ENCODE peak calls at places on chromosomes 1 and 21, in ten cellular contexts. One of them, this sample, is unnamed.
A peak's percentile ranks its signal among the peaks of the same experiment; 100 is the strongest.

GRCh38 chr21:42411197-42411869 is 7.6 kb downstream of the UBASH3A start:
- DNase-seq in pons: no peak
- DNase-seq in GM10248: no peak
- DNase-seq in HTR-8/SVneo: no peak
- DNase-seq in skeletal muscle cell: no peak
- DNase-seq in GM23338: peak; percentile 56
- DNase-seq in uterus: no peak
- DNase-seq in neural progenitor cell: peak; percentile 47
- DNase-seq in RWPE1: no peak
- DNase-seq in erythroblast: no peak
- DNase-seq in this sample: no peak

GRCh38 chr21:45246535-45247320 is 41.0 kb downstream of the POFUT2 start:
- DNase-seq in pons: no peak
- DNase-seq in GM10248: no peak
- DNase-seq in HTR-8/SVneo: no peak
- DNase-seq in skeletal muscle cell: no peak
- DNase-seq in GM23338: no peak
- DNase-seq in uterus: no peak
- DNase-seq in neural progenitor cell: no peak
- DNase-seq in RWPE1: no peak
- DNase-seq in erythroblast: no peak
- DNase-seq in this sample: no peak

GRCh38 chr1:188240772-188241406 is 1412.1 kb downstream of the PLA2G4A start:
- DNase-seq in pons: no peak
- DNase-seq in GM10248: no peak
- DNase-seq in HTR-8/SVneo: no peak
- DNase-seq in skeletal muscle cell: no peak
- DNase-seq in GM23338: no peak
- DNase-seq in uterus: no peak
- DNase-seq in neural progenitor cell: no peak
- DNase-seq in RWPE1: no peak
- DNase-seq in erythroblast: no peak
- DNase-seq in this sample: peak; percentile 43

GRCh38 chr1:43507296-43508295 is 23.1 kb upstream of the PTPRF start:
- DNase-seq in pons: no peak
- DNase-seq in GM10248: no peak
- DNase-seq in HTR-8/SVneo: no peak
- DNase-seq in skeletal muscle cell: no peak
- DNase-seq in GM23338: no peak
- DNase-seq in uterus: no peak
- DNase-seq in neural progenitor cell: no peak
- DNase-seq in RWPE1: no peak
- DNase-seq in erythroblast: no peak
- DNase-seq in this sample: no peak

GRCh38 chr1:13699936-13700520 is at the start of gene PRDM2:
- DNase-seq in pons: no peak
- DNase-seq in GM10248: peak; percentile 76
- DNase-seq in HTR-8/SVneo: peak; percentile 32
- DNase-seq in skeletal muscle cell: no peak
- DNase-seq in GM23338: peak; percentile 55
- DNase-seq in uterus: peak; percentile 45
- DNase-seq in neural progenitor cell: peak; percentile 74
- DNase-seq in RWPE1: peak; percentile 36
- DNase-seq in erythroblast: peak; percentile 79
- DNase-seq in this sample: peak; percentile 38

GRCh38 chr1:85340427-85340826 is 64.0 kb upstream of the BCL10 start:
- DNase-seq in pons: no peak
- DNase-seq in GM10248: no peak
- DNase-seq in HTR-8/SVneo: no peak
- DNase-seq in skeletal muscle cell: no peak
- DNase-seq in GM23338: no peak
- DNase-seq in uterus: no peak
- DNase-seq in neural progenitor cell: no peak
- DNase-seq in RWPE1: no peak
- DNase-seq in erythroblast: no peak
- DNase-seq in this sample: no peak

GRCh38 chr1:24157921-24158481 is 15.1 kb upstream of the IL22RA1 start:
- DNase-seq in pons: no peak
- DNase-seq in GM10248: no peak
- DNase-seq in HTR-8/SVneo: no peak
- DNase-seq in skeletal muscle cell: no peak
- DNase-seq in GM23338: peak; percentile 59
- DNase-seq in uterus: no peak
- DNase-seq in neural progenitor cell: peak; percentile 16
- DNase-seq in RWPE1: no peak
- DNase-seq in erythroblast: no peak
- DNase-seq in this sample: no peak

GRCh38 chr1:91948097-91948496 is 1.1 kb upstream of the BRDT start:
- DNase-seq in pons: no peak
- DNase-seq in GM10248: no peak
- DNase-seq in HTR-8/SVneo: no peak
- DNase-seq in skeletal muscle cell: no peak
- DNase-seq in GM23338: no peak
- DNase-seq in uterus: no peak
- DNase-seq in neural progenitor cell: no peak
- DNase-seq in RWPE1: no peak
- DNase-seq in erythroblast: no peak
- DNase-seq in this sample: no peak

GRCh38 chr1:1000357-1001056 is 610 bp upstream of the HES4 start:
- DNase-seq in pons: no peak
- DNase-seq in GM10248: peak; percentile 81
- DNase-seq in HTR-8/SVneo: peak; percentile 82
- DNase-seq in skeletal muscle cell: peak; percentile 70
- DNase-seq in GM23338: peak; percentile 73
- DNase-seq in uterus: peak; percentile 85
- DNase-seq in neural progenitor cell: peak; percentile 84
- DNase-seq in RWPE1: peak; percentile 94
- DNase-seq in erythroblast: peak; percentile 85
- DNase-seq in this sample: no peak